ENCODE peak calls at places on chromosomes 6 and 20, in six cellular contexts. K is HepG2; G is CD4-positive, CD25-positive, alpha-beta regulatory T cell; B is MM.1S; V is heart left ventricle; N is PC-9. D is an unnamed sample.

GRCh38 chr6:75481394-75481793 is 12.2 kb downstream of the FILIP1 start:
- DNase-seq in G (no peak), B (no peak), N (no peak), V (no peak), K (no peak), D (no peak)

GRCh38 chr6:131761061-131761761 is 46.6 kb upstream of the ENPP1 start:
- DNase-seq in K (no peak), V (no peak), B (no peak), N (no peak), G (no peak), D (no peak)

GRCh38 chr6:50842446-50842845 is 23.8 kb downstream of the TFAP2B start:
- DNase-seq in V (no peak), G (no peak), B (no peak), K (no peak), N (no peak), D (no peak)

GRCh38 chr20:48163521-48163920 is 378.2 kb upstream of the SULF2 start:
- DNase-seq in N (peak), K (no peak), V (no peak), G (no peak), B (no peak), D (no peak)

GRCh38 chr6:120857422-120857821 is 476.9 kb downstream of the TBC1D32 start:
- DNase-seq in K (no peak), N (no peak), B (no peak), V (no peak), G (no peak), D (no peak)

GRCh38 chr20:64091762-64092161 is 7.6 kb upstream of the LKAAEAR1 start:
- DNase-seq in V (no peak), N (no peak), B (no peak), K (no peak), G (no peak), D (no peak)

GRCh38 chr6:79421707-79422484 is 115.3 kb downstream of the LCA5 start:
- DNase-seq in N (peak), V (peak), G (no peak), B (no peak), K (no peak), D (no peak)

GRCh38 chr6:34521463-34522288 is 34.5 kb downstream of the SPDEF start:
- DNase-seq in N (no peak), V (no peak), B (no peak), G (no peak), K (no peak), D (no peak)

GRCh38 chr6:12504325-12504966 is 212.1 kb upstream of the PHACTR1 start:
- DNase-seq in N (no peak), G (peak), K (peak), V (no peak), B (peak), D (no peak)

GRCh38 chr6:22668307-22668706 is 98.9 kb downstream of the HDGFL1 start:
- DNase-seq in K (no peak), G (no peak), N (no peak), B (no peak), V (peak), D (no peak)

GRCh38 chr6:25311251-25311910 is 32.2 kb downstream of the CARMIL1 start:
- DNase-seq in N (no peak), G (no peak), V (no peak), K (no peak), B (no peak), D (no peak)

GRCh38 chr6:25312034-25312620 is 33.0 kb downstream of the CARMIL1 start:
- DNase-seq in K (no peak), G (no peak), B (no peak), V (no peak), N (no peak), D (no peak)

GRCh38 chr6:25314776-25315175 is 35.6 kb downstream of the CARMIL1 start:
- DNase-seq in G (no peak), V (no peak), N (no peak), K (no peak), B (no peak), D (no peak)

GRCh38 chr6:25315194-25315593 is 36.0 kb downstream of the CARMIL1 start:
- DNase-seq in B (peak), V (no peak), N (no peak), K (no peak), G (no peak), D (no peak)

DNA sequence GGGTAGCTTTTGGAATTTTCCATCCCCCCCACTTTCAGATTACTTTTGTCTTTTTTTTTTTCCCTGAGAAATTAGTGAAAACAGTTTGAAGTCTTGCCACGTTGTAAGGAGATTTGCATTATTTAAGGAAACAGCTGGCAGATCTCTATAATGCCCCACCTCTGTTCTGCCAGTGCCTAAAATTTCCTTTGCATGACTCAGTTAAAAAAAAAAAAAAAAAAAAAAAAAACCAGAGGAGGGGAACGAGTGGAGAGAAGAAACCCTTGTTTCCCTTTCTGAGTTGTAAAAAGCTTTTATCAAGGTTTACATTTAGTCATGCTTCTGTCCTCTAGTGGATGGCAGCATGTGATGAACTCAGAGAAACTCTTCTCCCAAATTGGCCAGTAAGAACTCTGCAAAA is 33.5 kb downstream of the CARMIL1 start:
- DNase-seq in N (peak), G (no peak), V (no peak), K (no peak), B (no peak), D (no peak)
- H3K4me3 ChIP-seq in N (peak), G (no peak), V (no peak), K (no peak), B (no peak), D (no peak)

GRCh38 chr6:14070457-14070856 is 47.1 kb upstream of the CD83 start:
- DNase-seq in B (no peak), K (no peak), V (no peak), N (no peak), G (no peak), D (no peak)
- H3K4me3 ChIP-seq in B (no peak), K (no peak), V (no peak), N (no peak), G (no peak), D (no peak)

GRCh38 chr6:11035961-11036360 is 8.1 kb downstream of the ELOVL2 start:
- DNase-seq in B (no peak), K (no peak), G (no peak), N (no peak), V (no peak), D (no peak)

GRCh38 chr6:11040134-11040533 is 4.0 kb downstream of the ELOVL2 start:
- DNase-seq in B (no peak), K (no peak), V (no peak), G (no peak), N (no peak), D (no peak)

GRCh38 chr6:11042025-11042749 is 1.9 kb downstream of the ELOVL2 start:
- DNase-seq in K (peak), G (no peak), V (no peak), B (no peak), N (no peak), D (no peak)

GRCh38 chr6:11036977-11037430 is 7.1 kb downstream of the ELOVL2 start:
- DNase-seq in G (no peak), K (no peak), B (no peak), N (no peak), V (no peak), D (no peak)

DNA sequence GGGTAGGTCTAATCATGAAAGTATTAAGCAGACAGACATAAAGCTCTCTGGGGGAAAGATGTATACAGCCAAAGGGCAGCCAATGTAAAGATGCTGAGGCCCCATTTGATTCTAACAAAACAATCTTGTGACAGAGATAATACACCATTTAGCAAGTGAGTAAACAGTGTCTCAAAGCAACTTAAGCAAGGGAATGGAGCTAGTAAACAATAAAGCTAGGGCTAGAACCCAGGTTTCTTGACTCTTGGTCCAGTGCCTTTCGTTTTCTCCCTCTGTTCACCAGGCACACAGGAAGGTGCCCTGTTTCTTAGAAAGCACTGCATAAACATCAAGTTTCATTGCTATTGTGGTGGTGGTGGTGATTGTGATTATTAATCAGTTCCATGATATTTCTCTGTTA is 5.1 kb downstream of the ELOVL2 start:
- DNase-seq in N (no peak), K (peak), V (no peak), B (no peak), G (no peak), D (no peak)
- H3K4me3 ChIP-seq in N (no peak), K (no peak), V (no peak), B (no peak), G (no peak), D (no peak)

GRCh38 chr20:10368702-10369041 is 65.3 kb downstream of the MKKS start:
- DNase-seq in B (no peak), K (no peak), N (no peak), G (no peak), V (no peak), D (no peak)

GRCh38 chr20:10374036-10374435 is 60.0 kb downstream of the MKKS start:
- DNase-seq in G (no peak), N (no peak), V (no peak), B (no peak), K (no peak), D (no peak)

GRCh38 chr20:10369723-10370090 is 64.3 kb downstream of the MKKS start:
- DNase-seq in K (no peak), N (peak), B (no peak), V (peak), G (no peak), D (no peak)

GRCh38 chr20:10370091-10370887 is 63.7 kb downstream of the MKKS start:
- DNase-seq in V (no peak), G (no peak), K (peak), N (no peak), B (no peak), D (no peak)

GRCh38 chr20:10371467-10371866 is 62.6 kb downstream of the MKKS start:
- DNase-seq in G (no peak), B (no peak), V (no peak), N (no peak), K (no peak), D (no peak)
- H3K4me3 ChIP-seq in G (no peak), B (no peak), V (no peak), N (no peak), K (no peak), D (no peak)

GRCh38 chr6:25410102-25410501 is 130.9 kb downstream of the CARMIL1 start:
- DNase-seq in V (no peak), G (peak), N (no peak), B (peak), K (no peak), D (no peak)
- H3K4me3 ChIP-seq in V (no peak), G (peak), N (no peak), B (peak), K (no peak), D (peak)

GRCh38 chr20:49398401-49399144 is 83.9 kb downstream of the KCNB1 start:
- DNase-seq in V (no peak), G (no peak), B (no peak), N (no peak), K (no peak), D (no peak)

GRCh38 chr20:49397525-49397924 is 84.9 kb downstream of the KCNB1 start:
- DNase-seq in N (peak), G (no peak), V (no peak), K (no peak), B (no peak), D (no peak)

GRCh38 chr20:49400904-49401303 is 81.6 kb downstream of the KCNB1 start:
- DNase-seq in G (no peak), N (no peak), K (no peak), V (peak), B (no peak), D (no peak)

GRCh38 chr20:49400410-49400809 is 82.1 kb downstream of the KCNB1 start:
- DNase-seq in G (no peak), K (no peak), V (peak), B (no peak), N (no peak), D (no peak)

DNA sequence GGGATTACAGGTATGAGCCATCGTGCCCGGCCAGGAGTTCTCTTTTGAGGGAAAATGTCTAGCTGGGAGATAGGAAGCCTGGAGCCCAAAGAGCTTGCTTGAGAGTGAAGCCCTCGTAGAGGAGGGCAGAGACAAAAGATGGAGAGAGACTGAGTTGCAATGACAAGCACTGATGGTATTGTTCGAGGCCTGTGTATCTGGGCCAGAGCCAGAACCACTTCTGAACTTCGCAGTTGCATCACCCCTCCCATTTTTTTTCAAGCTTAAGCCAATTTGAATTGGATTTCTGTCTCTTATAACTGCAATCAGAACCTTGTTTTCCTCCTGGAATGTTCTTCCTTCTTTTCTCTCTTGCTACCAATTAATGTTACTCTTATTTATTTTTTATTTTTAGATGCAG is 83.1 kb downstream of the KCNB1 start:
- DNase-seq in B (no peak), N (no peak), K (no peak), V (peak), G (no peak), D (no peak)
- H3K4me3 ChIP-seq in B (no peak), N (no peak), K (no peak), V (no peak), G (no peak), D (no peak)

GRCh38 chr6:112269979-112270378 is 15.6 kb upstream of the LAMA4 start:
- DNase-seq in B (no peak), K (no peak), N (no peak), G (no peak), V (no peak), D (no peak)

GRCh38 chr6:112269165-112269564 is 14.8 kb upstream of the LAMA4 start:
- DNase-seq in G (no peak), B (no peak), K (no peak), V (no peak), N (no peak), D (no peak)

GRCh38 chr6:112270756-112271155 is 16.4 kb upstream of the LAMA4 start:
- DNase-seq in V (no peak), K (no peak), B (no peak), G (no peak), N (no peak), D (no peak)

GRCh38 chr6:112268011-112268410 is 13.6 kb upstream of the LAMA4 start:
- DNase-seq in V (no peak), K (no peak), G (no peak), B (no peak), N (no peak), D (no peak)

DNA sequence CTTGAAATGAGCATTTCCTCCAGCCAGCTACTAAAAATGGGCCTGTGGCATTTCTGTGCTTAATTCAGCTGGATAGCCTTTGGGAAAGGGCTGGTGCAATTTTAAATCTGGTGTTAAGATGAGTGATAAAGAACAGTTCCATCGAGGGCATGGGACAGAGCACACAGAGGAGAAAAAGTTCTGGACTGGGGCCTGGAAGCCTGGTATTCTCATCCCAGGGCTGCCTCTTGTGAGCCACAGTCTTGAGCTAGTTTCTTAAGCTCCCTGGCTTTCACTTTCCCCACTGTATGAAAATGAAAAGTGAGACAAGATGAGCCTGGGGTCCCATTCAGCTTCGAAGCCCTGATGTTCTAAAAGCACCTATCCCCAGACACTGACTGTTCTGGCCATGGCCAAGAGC is 14.3 kb upstream of the LAMA4 start:
- DNase-seq in V (no peak), K (no peak), G (no peak), B (no peak), N (no peak), D (no peak)
- H3K4me3 ChIP-seq in V (no peak), K (no peak), G (no peak), B (no peak), N (no peak), D (no peak)

D was measured in CD4-positive, alpha-beta memory T cell.